ENCODE peak calls at places on chromosomes 13 and 19, in five cellular contexts. Z is H1, X is mammary epithelial cell, L is uterus, M is left lung. F is an unnamed sample.

GRCh38 chr13:110415669-110416068 is 108.6 kb downstream of the COL4A2 start:
- DNase-seq in X (peak; percentile 78), L (no peak), M (no peak), Z (peak; percentile 15), F (no peak)

GRCh38 chr19:56080669-56081401 is 40.3 kb downstream of the ZNF787 start:
- DNase-seq in X (peak; percentile 57), L (peak; percentile 50), M (peak; percentile 79), Z (no peak), F (peak; percentile 81)

GRCh38 chr19:55580628-55581144 is at the start of gene ZNF579:
- DNase-seq in M (peak; percentile 85), X (peak; percentile 74), Z (no peak), L (peak; percentile 89), F (peak; percentile 32)

GRCh38 chr13:102530751-102531150 is 66.0 kb upstream of the TPP2 start:
- DNase-seq in X (no peak), M (peak; percentile 39), L (no peak), Z (no peak), F (no peak)

GRCh38 chr19:51339687-51340656 is 2.0 kb downstream of the VSIG10L start:
- DNase-seq in X (peak; percentile 95), M (peak; percentile 99), Z (peak; percentile 93), L (peak; percentile 99), F (peak; percentile 98)

GRCh38 chr19:14821958-14822357 is 13.0 kb downstream of the OR7A5 start:
- DNase-seq in X (no peak), M (no peak), Z (no peak), L (no peak), F (no peak)

GRCh38 chr19:16603090-16603489 is 24.9 kb downstream of the MED26 start:
- DNase-seq in X (no peak), Z (no peak), L (no peak), M (no peak), F (no peak)

GRCh38 chr13:39811696-39812095 is 156.2 kb downstream of the COG6 start:
- DNase-seq in X (no peak), L (no peak), Z (no peak), M (no peak), F (no peak)

GRCh38 chr19:1455336-1456120 is 5.6 kb downstream of the APC2 start:
- DNase-seq in L (no peak), Z (peak; percentile 90), M (no peak), X (peak; percentile 61), F (no peak)

GRCh38 chr19:48569814-48570213 is 17.8 kb downstream of the SULT2B1 start:
- DNase-seq in L (no peak), Z (no peak), M (no peak), X (no peak), F (no peak)

GRCh38 chr13:43991773-43992201 is 112.1 kb downstream of the LACC1 start:
- DNase-seq in X (no peak), Z (no peak), M (no peak), L (no peak), F (no peak)

GRCh38 chr19:58584498-58585441 is 11.6 kb upstream of the MZF1 start:
- DNase-seq in Z (no peak), M (no peak), L (no peak), X (no peak), F (no peak)

GRCh38 chr19:58585442-58586130 is 12.5 kb upstream of the MZF1 start:
- DNase-seq in L (no peak), M (no peak), X (no peak), Z (no peak), F (no peak)

GRCh38 chr19:58581227-58582141 is 8.3 kb upstream of the MZF1 start:
- DNase-seq in Z (peak; percentile 92), M (peak; percentile 89), X (peak; percentile 72), L (peak; percentile 87), F (peak; percentile 49)

GRCh38 chr19:58586131-58586765 is 13.1 kb upstream of the MZF1 start:
- DNase-seq in Z (no peak), X (no peak), M (no peak), L (no peak), F (no peak)

GRCh38 chr19:58582985-58583384 is 9.8 kb upstream of the MZF1 start:
- DNase-seq in M (no peak), L (no peak), X (no peak), Z (no peak), F (peak; percentile 57)
- H3K4me1 ChIP-seq in M (peaks cover 11% of the 10 kb centered on the region), L (peaks cover 4% of the 10 kb centered on the region), X (no peaks in the 10 kb centered on the region), Z (no peaks in the 10 kb centered on the region), F (peaks cover 4% of the 10 kb centered on the region)

GRCh38 chr13:106376411-106377112 is 158.9 kb downstream of the EFNB2 start:
- DNase-seq in Z (no peak), M (peak; percentile 40), X (peak; percentile 90), L (peak; percentile 61), F (no peak)
- TF ChIP-seq CTCF in Z (peak; percentile 38), M (no peak), X (no peak), L (no peak), F (no peak)

DNA sequence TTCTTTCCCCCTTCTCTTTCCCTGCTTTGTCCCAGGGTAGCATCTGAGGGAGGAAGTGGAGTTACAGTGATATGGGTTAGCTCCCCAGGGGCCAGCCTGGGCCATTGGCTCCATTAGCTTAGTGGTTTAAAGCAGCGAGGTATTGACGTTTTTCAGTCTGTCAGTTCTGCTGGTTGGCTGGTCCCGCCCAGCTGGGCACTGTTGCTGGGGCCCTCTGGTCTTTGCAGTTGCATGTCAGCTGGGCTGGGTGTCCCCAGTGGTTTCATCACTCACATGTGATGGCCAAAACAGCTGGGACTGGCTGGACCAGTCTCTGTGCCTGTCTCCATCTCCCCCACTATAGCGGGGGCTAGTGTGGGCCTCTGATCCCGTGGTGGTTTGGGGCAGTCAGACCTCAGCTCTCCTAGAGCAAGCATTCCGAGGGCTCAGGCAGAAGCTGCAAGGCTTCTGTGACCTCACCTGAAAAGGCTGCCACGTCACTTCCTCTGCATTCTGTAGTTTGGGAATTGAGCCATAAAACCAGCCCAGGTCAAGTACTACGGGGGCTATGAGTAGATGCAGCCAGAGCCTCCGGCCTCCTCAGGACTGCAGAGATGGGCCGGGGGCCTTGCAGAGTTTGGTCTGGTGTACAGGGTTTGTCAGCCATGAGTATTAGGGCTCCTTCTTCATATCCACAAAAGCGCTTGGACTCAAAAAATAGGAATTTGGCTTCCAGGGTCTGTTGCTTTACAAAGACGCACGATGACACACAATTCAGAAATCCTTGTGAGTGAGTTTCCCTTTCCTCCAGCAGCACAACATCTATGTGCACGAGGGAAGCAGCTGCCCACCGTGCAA is 30.0 kb downstream of the TSSK6 start:
- DNase-seq in L (no peak), X (no peak), Z (no peak), M (no peak), F (no peak)
- H3K4me1 ChIP-seq in L (peaks cover 39% of the 10 kb centered on the region), X (peaks cover 37% of the 10 kb centered on the region), Z (peaks cover 11% of the 10 kb centered on the region), M (peaks cover 47% of the 10 kb centered on the region), F (peaks cover 15% of the 10 kb centered on the region)

DNA sequence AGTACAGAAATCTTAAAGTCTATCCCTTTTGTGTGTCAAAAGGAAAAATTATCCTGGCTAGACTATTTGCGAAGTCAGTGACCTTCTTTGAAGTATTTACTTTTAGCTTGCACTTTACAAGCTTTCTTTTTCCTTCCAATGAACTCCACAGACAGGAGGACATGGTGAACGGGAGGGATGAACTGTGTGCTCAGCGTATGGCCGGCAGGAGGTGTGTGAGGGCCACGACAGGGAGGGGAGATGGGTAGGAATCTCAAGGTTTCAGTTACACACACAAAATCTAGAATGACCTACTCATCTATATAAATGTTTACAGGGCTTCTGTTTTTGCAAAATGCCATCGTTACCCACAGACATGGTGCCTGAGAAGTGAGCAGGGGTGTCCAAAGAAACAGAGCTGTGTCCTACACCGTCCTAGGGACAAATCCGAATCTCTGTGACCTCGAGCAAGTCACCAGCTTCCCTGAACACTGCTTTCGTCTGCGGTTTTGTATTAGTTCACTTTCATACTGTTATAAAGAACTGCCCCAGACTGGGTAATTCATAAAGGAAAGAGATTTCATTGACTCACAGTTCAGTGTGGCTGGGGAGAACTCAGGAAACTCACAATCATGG is 537.2 kb downstream of the LIG4 start:
- DNase-seq in X (no peak), M (no peak), L (no peak), Z (no peak), F (no peak)
- TF ChIP-seq CTCF in X (no peak), M (no peak), L (no peak), Z (peak; percentile 51), F (no peak)

GRCh38 chr13:98567140-98567539 is 9.8 kb downstream of the STK24 start:
- DNase-seq in Z (no peak), L (no peak), M (no peak), X (no peak), F (no peak)
- H3K4me1 ChIP-seq in Z (peaks cover 27% of the 10 kb centered on the region), L (peaks cover 16% of the 10 kb centered on the region), M (peaks cover 97% of the 10 kb centered on the region), X (peaks cover 40% of the 10 kb centered on the region), F (peaks cover 19% of the 10 kb centered on the region)

DNA sequence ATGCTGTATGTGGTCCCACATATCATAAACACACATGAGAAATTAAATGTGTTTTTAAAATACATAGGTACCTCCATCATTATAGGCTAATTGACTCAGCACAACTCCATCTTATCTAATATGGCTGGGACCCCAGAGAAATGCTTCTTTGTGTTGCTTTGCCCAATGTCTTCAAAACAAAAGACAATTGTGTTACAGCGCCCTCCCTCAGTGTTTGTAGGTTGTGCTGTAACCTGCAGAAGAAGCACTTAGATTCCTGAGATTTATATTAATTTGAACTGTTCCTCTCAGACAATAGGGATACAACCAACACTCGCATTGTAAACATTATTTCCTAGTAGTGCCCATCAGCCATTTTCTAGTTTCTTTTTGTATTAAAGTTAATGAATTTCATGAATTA is 303.4 kb downstream of the MZT1 start:
- DNase-seq in X (no peak), Z (no peak), M (no peak), L (no peak), F (no peak)
- TF ChIP-seq CTCF in X (no peak), Z (no peak), M (no peak), L (no peak), F (no peak)

DNA sequence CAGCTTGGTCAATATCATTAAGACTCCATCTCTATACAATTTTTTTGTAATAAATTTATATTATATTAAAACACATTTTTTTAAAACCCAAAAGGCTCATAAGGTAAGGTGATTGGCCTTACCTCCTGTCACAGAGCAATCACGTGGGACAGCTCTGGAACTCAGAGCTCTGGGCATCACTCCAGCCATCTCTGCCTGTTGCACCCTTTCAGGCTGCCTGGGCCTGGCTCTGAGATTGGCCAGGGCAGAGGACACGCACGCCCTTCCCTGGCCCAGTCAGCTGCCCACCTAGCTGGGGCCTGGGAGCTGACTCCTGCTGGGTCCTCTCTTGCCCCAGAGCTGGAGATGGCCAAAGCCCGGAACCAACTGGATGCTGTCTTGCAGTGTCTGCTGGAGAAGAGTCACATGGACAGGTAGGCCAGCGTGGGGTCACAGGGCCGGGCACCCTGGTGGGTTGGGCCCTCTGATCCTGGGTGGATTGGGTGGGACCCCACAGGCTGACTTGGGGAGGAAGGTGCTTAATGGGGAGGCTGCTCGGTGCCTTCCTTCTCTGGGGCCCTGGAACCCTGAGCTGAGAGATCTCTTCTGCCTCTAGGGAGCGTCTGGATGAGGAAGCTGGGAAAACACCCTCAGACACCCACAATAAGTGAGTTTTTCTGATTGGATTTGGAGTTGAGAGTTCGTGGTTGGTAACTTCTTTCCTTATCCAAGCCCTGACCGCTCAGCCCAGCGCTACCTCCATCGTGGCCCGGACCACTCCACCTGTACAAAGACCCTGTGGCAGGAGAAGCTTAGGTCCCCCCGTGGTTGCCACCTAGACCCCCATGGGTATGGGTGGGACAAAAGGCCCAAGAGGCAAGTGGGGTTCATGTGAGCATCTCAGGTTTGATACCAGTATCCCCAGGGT is 3.7 kb downstream of the LIN37 start:
- DNase-seq in X (no peak), L (no peak), M (no peak), Z (no peak), F (no peak)
- H3K4me1 ChIP-seq in X (peaks cover 10% of the 10 kb centered on the region), L (peaks cover 19% of the 10 kb centered on the region), M (peaks cover 46% of the 10 kb centered on the region), Z (no peaks in the 10 kb centered on the region), F (peaks cover 4% of the 10 kb centered on the region)

F was measured in ascending aorta.